ENCODE peak calls at places on chromosomes 1 and 21, in six cellular contexts. S is nephron progenitor cell, F is HL-60, D is upper lobe of left lung, H is PC-3, R is HFF-Myc. V is an unnamed sample.

GRCh38 chr1:245751111-245751510 is 596.3 kb downstream of the KIF26B start:
- DNase-seq in S (no peak), F (no peak), D (no peak), H (no peak), R (no peak), V (no peak)

GRCh38 chr1:89221341-89221740 is 22.6 kb upstream of the GBP4 start:
- DNase-seq in S (no peak), F (no peak), D (no peak), H (peak), R (no peak), V (no peak)

GRCh38 chr1:33382651-33383415 is 48.1 kb downstream of the PHC2 start:
- DNase-seq in S (no peak), F (no peak), D (no peak), H (no peak), R (no peak), V (no peak)

GRCh38 chr1:232435746-232436145 is 194.2 kb downstream of the SIPA1L2 start:
- DNase-seq in S (no peak), F (no peak), D (no peak), H (no peak), R (peak), V (no peak)

GRCh38 chr1:156356875-156357534 is 12.0 kb upstream of the RHBG start:
- DNase-seq in S (peak), F (peak), D (peak), H (peak), R (no peak), V (peak)

GRCh38 chr1:16082283-16083038 is 9.0 kb upstream of the FAM131C start:
- DNase-seq in S (peak), F (no peak), D (no peak), H (peak), R (peak), V (peak)

GRCh38 chr1:231694081-231694443 is 67.5 kb downstream of the DISC1 start:
- DNase-seq in S (no peak), F (no peak), D (peak), H (no peak), R (no peak), V (no peak)

GRCh38 chr1:116309090-116309870 is 63.8 kb upstream of the ATP1A1 start:
- DNase-seq in S (no peak), F (no peak), D (no peak), H (peak), R (no peak), V (no peak)

GRCh38 chr1:119787776-119788175 is 19.1 kb upstream of the HMGCS2 start:
- DNase-seq in S (no peak), F (peak), D (no peak), H (peak), R (no peak), V (no peak)

GRCh38 chr1:4268890-4269286 is 368.8 kb upstream of the C1orf174 start:
- DNase-seq in S (no peak), F (no peak), D (peak), H (no peak), R (no peak), V (no peak)

GRCh38 chr1:88462481-88463261 is 221.4 kb upstream of the PKN2 start:
- DNase-seq in S (peak), F (no peak), D (peak), H (peak), R (no peak), V (no peak)

GRCh38 chr21:44527156-44527982 is 12.6 kb downstream of the KRTAP10-1 start:
- DNase-seq in S (no peak), F (no peak), D (peak), H (no peak), R (no peak), V (no peak)

GRCh38 chr1:53367503-53368313 is 39.8 kb upstream of the LRP8 start:
- DNase-seq in S (no peak), F (no peak), D (no peak), H (no peak), R (no peak), V (peak)

GRCh38 chr21:40386301-40386911 is 460.6 kb downstream of the DSCAM start:
- DNase-seq in S (peak), F (no peak), D (peak), H (peak), R (no peak), V (no peak)

GRCh38 chr1:219710529-219711194 is 97.8 kb upstream of the ZC3H11B start:
- DNase-seq in S (no peak), F (no peak), D (no peak), H (peak), R (peak), V (no peak)

GRCh38 chr1:244113532-244114320 is 62.6 kb downstream of the ZBTB18 start:
- DNase-seq in S (no peak), F (no peak), D (no peak), H (peak), R (no peak), V (no peak)

GRCh38 chr1:23910553-23911246 is 2.5 kb downstream of the CNR2 start:
- DNase-seq in S (no peak), F (peak), D (no peak), H (no peak), R (no peak), V (no peak)

GRCh38 chr1:115222616-115223402 is 115.2 kb downstream of the NGF start:
- DNase-seq in S (no peak), F (no peak), D (no peak), H (peak), R (no peak), V (no peak)

GRCh38 chr1:156089704-156090103 is 7.4 kb upstream of the MEX3A start:
- DNase-seq in S (no peak), F (no peak), D (peak), H (no peak), R (no peak), V (no peak)

GRCh38 chr1:3219005-3219724 is 150.2 kb downstream of the PRDM16 start:
- DNase-seq in S (peak), F (no peak), D (no peak), H (peak), R (no peak), V (no peak)

GRCh38 chr21:41758550-41758949 is 8.3 kb downstream of the RIPK4 start:
- DNase-seq in S (no peak), F (no peak), D (no peak), H (peak), R (no peak), V (no peak)

GRCh38 chr1:85488126-85488525 is 23.2 kb upstream of the DDAH1 start:
- DNase-seq in S (no peak), F (no peak), D (no peak), H (no peak), R (no peak), V (no peak)

GRCh38 chr1:85495556-85495955 is 30.6 kb upstream of the DDAH1 start:
- DNase-seq in S (no peak), F (no peak), D (no peak), H (peak), R (no peak), V (no peak)

GRCh38 chr1:85494074-85494956 is 29.4 kb upstream of the DDAH1 start:
- DNase-seq in S (peak), F (no peak), D (no peak), H (no peak), R (no peak), V (no peak)

GRCh38 chr1:85494957-85495266 is 30.0 kb upstream of the DDAH1 start:
- DNase-seq in S (no peak), F (no peak), D (no peak), H (peak), R (no peak), V (no peak)

DNA sequence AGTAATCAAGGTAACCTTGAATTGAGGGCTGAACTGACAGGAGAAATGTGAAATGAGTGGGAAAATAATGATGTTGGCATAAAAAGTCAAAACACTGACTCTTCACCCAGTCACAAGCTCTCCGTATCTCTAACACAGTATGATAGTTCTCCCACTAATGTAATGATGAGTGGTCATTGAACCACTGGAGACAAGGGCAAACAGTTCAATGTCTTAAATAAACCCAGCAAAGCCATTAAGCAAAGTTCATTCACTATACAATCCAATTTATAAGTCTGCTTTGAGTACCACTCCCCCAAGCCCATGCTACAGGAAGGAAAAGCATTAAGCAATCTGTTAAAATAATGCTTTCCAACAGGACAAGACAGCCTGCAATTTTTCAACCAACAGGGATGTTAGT is 25.3 kb upstream of the DDAH1 start:
- DNase-seq in S (no peak), F (no peak), D (no peak), H (no peak), R (no peak), V (no peak)
- TF ChIP-seq CTCF in S (no peak), F (no peak), D (no peak), H (no peak), R (no peak), V (no peak)

GRCh38 chr1:85393490-85393889 is 71.5 kb downstream of the DDAH1 start:
- DNase-seq in S (no peak), F (no peak), D (no peak), H (no peak), R (no peak), V (no peak)

GRCh38 chr1:85397490-85398044 is 67.4 kb downstream of the DDAH1 start:
- DNase-seq in S (no peak), F (no peak), D (no peak), H (no peak), R (no peak), V (no peak)

GRCh38 chr1:85396194-85396593 is 68.8 kb downstream of the DDAH1 start:
- DNase-seq in S (no peak), F (no peak), D (no peak), H (no peak), R (no peak), V (no peak)

GRCh38 chr1:85394130-85394529 is 70.8 kb downstream of the DDAH1 start:
- DNase-seq in S (no peak), F (no peak), D (no peak), H (no peak), R (no peak), V (no peak)

GRCh38 chr1:85398391-85399064 is 66.4 kb downstream of the DDAH1 start:
- DNase-seq in S (no peak), F (no peak), D (no peak), H (peak), R (no peak), V (no peak)
- TF ChIP-seq CTCF in S (no peak), F (no peak), D (no peak), H (peak), R (peak), V (no peak)

GRCh38 chr1:104125226-104125625 is 375.5 kb downstream of the AMY1C start:
- DNase-seq in S (no peak), F (no peak), D (no peak), H (peak), R (no peak), V (no peak)

GRCh38 chr1:104125935-104126334 is 376.2 kb downstream of the AMY1C start:
- DNase-seq in S (no peak), F (no peak), D (no peak), H (no peak), R (no peak), V (no peak)

DNA sequence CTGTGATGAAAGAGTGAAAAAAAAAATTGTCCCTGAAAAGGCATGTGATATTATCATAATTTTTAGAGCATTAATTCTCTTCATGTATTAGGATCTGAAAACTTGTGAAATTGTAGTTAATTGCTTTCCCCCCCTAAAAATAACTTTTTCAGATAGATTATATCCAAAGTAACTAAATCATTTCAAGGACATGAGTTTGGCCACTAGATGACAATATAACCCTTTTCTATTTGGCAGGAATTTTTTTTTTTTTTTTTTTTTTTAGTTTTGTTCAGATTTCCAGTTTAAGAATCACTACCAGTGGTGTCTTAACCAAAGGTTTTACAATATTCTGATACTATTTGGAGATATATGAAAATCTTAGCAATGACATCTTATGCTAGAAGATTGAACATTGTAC is 370.8 kb downstream of the AMY1C start:
- DNase-seq in S (no peak), F (no peak), D (no peak), H (no peak), R (no peak), V (no peak)
- TF ChIP-seq CTCF in S (peak), F (no peak), D (no peak), H (no peak), R (no peak), V (no peak)

DNA sequence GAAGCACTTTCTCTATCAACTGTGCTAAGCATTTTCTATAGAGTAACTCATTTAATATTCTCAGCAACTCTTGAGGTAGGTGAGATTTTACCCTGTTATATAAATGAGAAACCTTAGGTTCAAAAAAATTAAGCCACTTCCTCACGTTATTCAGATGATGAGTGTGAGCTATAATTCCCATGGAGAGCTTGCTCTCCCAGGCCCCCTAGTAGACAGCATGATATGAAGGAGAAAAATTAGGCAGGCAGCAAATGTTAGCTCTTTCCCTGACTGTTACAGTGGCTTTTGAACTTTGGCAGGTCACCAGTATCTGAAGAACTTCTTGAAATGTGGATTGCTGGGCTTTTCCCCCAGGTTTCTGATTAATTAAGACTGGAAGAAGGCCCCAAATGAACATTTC is 753.1 kb downstream of the NCAM2 start:
- DNase-seq in S (no peak), F (no peak), D (no peak), H (no peak), R (no peak), V (no peak)
- TF ChIP-seq CTCF in S (no peak), F (no peak), D (no peak), H (no peak), R (no peak), V (no peak)

GRCh38 chr1:165355221-165355976 is 1.1 kb downstream of the LMX1A start:
- DNase-seq in S (peak), F (no peak), D (peak), H (no peak), R (no peak), V (no peak)
- TF ChIP-seq CTCF in S (no peak), F (no peak), D (no peak), H (no peak), R (no peak), V (no peak)

DNA sequence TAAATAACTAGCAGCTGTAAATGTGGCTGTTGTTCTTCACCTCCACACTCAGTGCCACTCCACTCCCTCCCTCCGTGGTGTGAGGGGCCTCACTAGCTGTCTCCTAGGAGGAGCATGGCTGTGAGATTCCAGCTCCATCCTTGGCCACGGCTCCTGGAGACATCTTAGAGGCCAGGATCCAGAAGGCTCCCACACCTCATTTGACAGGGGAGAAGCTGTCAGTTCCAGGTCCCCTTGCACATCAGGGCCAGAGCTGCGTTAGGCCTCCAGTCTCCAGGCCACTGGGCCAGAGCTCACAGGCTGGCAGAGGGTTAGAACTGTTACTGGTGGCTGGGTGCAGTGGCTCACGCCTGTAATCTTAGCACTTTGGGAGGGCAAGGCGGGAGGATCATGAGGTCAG is 15.0 kb downstream of the PCSK9 start:
- DNase-seq in S (no peak), F (no peak), D (no peak), H (no peak), R (no peak), V (no peak)
- TF ChIP-seq CTCF in S (no peak), F (no peak), D (no peak), H (no peak), R (no peak), V (no peak)

GRCh38 chr21:32412998-32413504 is 545 bp downstream of the EVA1C start:
- DNase-seq in S (peak), F (no peak), D (peak), H (peak), R (no peak), V (no peak)

GRCh38 chr21:32410916-32411315 is 1.6 kb upstream of the EVA1C start:
- DNase-seq in S (no peak), F (no peak), D (no peak), H (no peak), R (no peak), V (no peak)

GRCh38 chr21:32411366-32412161 is 942 bp upstream of the EVA1C start:
- DNase-seq in S (peak), F (no peak), D (peak), H (peak), R (no peak), V (peak)

GRCh38 chr21:32413697-32414578 is 1.4 kb downstream of the EVA1C start:
- DNase-seq in S (no peak), F (no peak), D (no peak), H (peak), R (no peak), V (no peak)

DNA sequence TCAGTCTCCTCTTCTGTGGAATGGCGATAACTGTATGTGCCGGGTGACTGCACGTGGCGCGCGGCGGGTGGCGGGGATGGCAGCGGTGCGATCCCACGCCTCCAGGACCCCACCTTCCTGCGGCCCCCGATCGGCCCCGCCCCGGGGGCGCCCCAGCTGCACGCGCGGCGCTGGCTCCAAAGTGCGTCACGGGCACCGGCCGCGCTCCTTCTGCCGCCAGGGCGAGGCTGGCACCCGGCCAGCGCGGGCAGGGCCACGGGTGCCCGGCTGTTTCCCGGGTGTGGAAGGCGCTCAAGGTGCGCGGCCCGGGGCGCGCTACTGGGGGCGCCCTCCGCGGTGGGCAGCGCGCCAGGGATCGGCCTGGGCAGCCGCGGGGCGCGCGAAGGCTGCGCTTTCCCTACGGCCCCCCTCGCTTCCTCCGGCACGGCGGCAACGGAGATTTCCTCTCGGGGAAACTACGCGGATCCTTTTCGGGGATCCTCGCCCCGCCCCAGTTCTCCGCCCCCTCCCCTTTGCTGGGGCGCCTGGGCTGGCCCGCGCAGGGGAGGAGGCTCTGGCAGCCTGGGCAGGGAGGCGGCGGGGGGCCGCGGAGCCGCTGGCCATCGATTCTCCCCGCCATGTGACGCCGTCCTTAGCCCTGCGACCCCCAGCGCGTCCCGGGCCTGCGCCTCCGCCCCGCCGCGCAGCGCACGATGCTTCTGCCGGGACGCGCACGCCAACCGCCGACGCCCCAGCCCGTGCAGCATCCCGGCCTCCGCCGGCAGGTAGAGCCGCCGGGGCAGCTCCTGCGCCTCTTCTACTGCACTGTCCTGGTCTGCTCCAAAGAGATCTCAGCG is at the start of gene EVA1C:
- DNase-seq in S (peak), F (no peak), D (peak), H (peak), R (no peak), V (peak)
- TF ChIP-seq CTCF in S (no peak), F (no peak), D (peak), H (no peak), R (no peak), V (no peak)

GRCh38 chr1:166133276-166133841 is 33.4 kb downstream of the FAM78B start:
- DNase-seq in S (no peak), F (no peak), D (no peak), H (peak), R (no peak), V (no peak)
- TF ChIP-seq CTCF in S (peak), F (peak), D (no peak), H (peak), R (peak), V (no peak)

GRCh38 chr1:66239834-66240233 is 294.1 kb upstream of the SGIP1 start:
- DNase-seq in S (no peak), F (no peak), D (no peak), H (no peak), R (no peak), V (no peak)
- TF ChIP-seq CTCF in S (no peak), F (no peak), D (no peak), H (peak), R (no peak), V (no peak)

DNA sequence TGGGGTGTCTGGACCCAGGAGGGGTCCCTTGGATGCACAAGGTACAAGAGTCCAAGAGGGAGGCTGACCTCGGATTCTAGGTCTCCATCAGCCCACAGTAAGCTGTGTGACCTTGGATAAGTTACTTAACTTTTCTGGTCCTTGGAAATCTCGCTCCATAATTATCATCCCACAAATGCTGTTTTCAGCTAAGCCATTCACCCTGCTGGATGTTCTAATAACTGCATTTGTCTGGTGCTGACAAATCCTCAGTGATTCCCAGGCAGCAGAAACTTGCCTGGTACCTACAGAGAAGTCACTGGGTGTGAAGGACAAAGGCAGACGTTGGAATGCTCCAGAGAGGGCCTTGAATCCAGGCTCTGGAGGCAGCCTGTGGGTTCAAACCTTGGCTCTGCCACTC is 89.7 kb downstream of the IGSF21 start:
- DNase-seq in S (no peak), F (no peak), D (no peak), H (no peak), R (no peak), V (no peak)
- TF ChIP-seq CTCF in S (no peak), F (no peak), D (no peak), H (no peak), R (no peak), V (no peak)

V was measured in activated B cell treated with CpG ODN at 0.5 μM for 24 hours.